ENCODE peak calls at places on chromosomes 2 and 18, in five cellular contexts. One of them, this sample, is unnamed.

GRCh38 chr2:30694286-30695055 is 112.8 kb downstream of the CAPN13 start:
- DNase-seq in endothelial cell of umbilical vein: no peak
- DNase-seq in tibial artery: no peak
- DNase-seq in fibroblast of lung: peak
- DNase-seq in CD4-positive, CD25-positive, alpha-beta regulatory T cell: no peak
- DNase-seq in this sample: no peak

GRCh38 chr2:108534577-108535379 is 508 bp downstream of the LIMS1 start:
- DNase-seq in endothelial cell of umbilical vein: peak
- DNase-seq in tibial artery: peak
- DNase-seq in fibroblast of lung: peak
- DNase-seq in CD4-positive, CD25-positive, alpha-beta regulatory T cell: peak
- DNase-seq in this sample: no peak

GRCh38 chr2:131475831-131476230 is at the start of gene TUBA3D:
- DNase-seq in endothelial cell of umbilical vein: no peak
- DNase-seq in tibial artery: no peak
- DNase-seq in fibroblast of lung: no peak
- DNase-seq in CD4-positive, CD25-positive, alpha-beta regulatory T cell: no peak
- DNase-seq in this sample: no peak

GRCh38 chr2:224982226-224982625 is 60.0 kb downstream of the DOCK10 start:
- DNase-seq in endothelial cell of umbilical vein: no peak
- DNase-seq in tibial artery: no peak
- DNase-seq in fibroblast of lung: peak
- DNase-seq in CD4-positive, CD25-positive, alpha-beta regulatory T cell: no peak
- DNase-seq in this sample: peak

GRCh38 chr2:45257820-45258219 is 248.6 kb upstream of the SIX2 start:
- DNase-seq in endothelial cell of umbilical vein: no peak
- DNase-seq in tibial artery: no peak
- DNase-seq in fibroblast of lung: no peak
- DNase-seq in CD4-positive, CD25-positive, alpha-beta regulatory T cell: no peak
- DNase-seq in this sample: no peak

GRCh38 chr2:112749755-112750559 is 14.5 kb downstream of the CKAP2L start:
- DNase-seq in endothelial cell of umbilical vein: peak
- DNase-seq in tibial artery: peak
- DNase-seq in fibroblast of lung: peak
- DNase-seq in CD4-positive, CD25-positive, alpha-beta regulatory T cell: peak
- DNase-seq in this sample: peak

GRCh38 chr2:32963941-32964340 is 17.2 kb downstream of the LTBP1 start:
- DNase-seq in endothelial cell of umbilical vein: no peak
- DNase-seq in tibial artery: no peak
- DNase-seq in fibroblast of lung: peak
- DNase-seq in CD4-positive, CD25-positive, alpha-beta regulatory T cell: no peak
- DNase-seq in this sample: no peak

GRCh38 chr18:79942211-79942610 is 9.2 kb downstream of the SLC66A2 start:
- DNase-seq in endothelial cell of umbilical vein: no peak
- DNase-seq in tibial artery: no peak
- DNase-seq in fibroblast of lung: no peak
- DNase-seq in CD4-positive, CD25-positive, alpha-beta regulatory T cell: no peak
- DNase-seq in this sample: no peak

GRCh38 chr2:213846856-213847255 is 562.6 kb downstream of the SPAG16 start:
- DNase-seq in endothelial cell of umbilical vein: no peak
- DNase-seq in tibial artery: no peak
- DNase-seq in fibroblast of lung: peak
- DNase-seq in CD4-positive, CD25-positive, alpha-beta regulatory T cell: no peak
- DNase-seq in this sample: no peak

GRCh38 chr2:110768591-110768990 is 36.2 kb downstream of the ACOXL start:
- DNase-seq in endothelial cell of umbilical vein: no peak
- DNase-seq in tibial artery: no peak
- DNase-seq in fibroblast of lung: no peak
- DNase-seq in CD4-positive, CD25-positive, alpha-beta regulatory T cell: no peak
- DNase-seq in this sample: no peak

GRCh38 chr2:148642891-148643416 is 1.6 kb upstream of the EPC2 start:
- DNase-seq in endothelial cell of umbilical vein: peak
- DNase-seq in tibial artery: peak
- DNase-seq in fibroblast of lung: peak
- DNase-seq in CD4-positive, CD25-positive, alpha-beta regulatory T cell: no peak
- DNase-seq in this sample: no peak

GRCh38 chr2:15965564-15966019 is 25.2 kb downstream of the MYCN start:
- DNase-seq in endothelial cell of umbilical vein: no peak
- DNase-seq in tibial artery: no peak
- DNase-seq in fibroblast of lung: no peak
- DNase-seq in CD4-positive, CD25-positive, alpha-beta regulatory T cell: peak
- DNase-seq in this sample: no peak

GRCh38 chr2:199261221-199261620 is 196.5 kb downstream of the SATB2 start:
- DNase-seq in endothelial cell of umbilical vein: peak
- DNase-seq in tibial artery: no peak
- DNase-seq in fibroblast of lung: peak
- DNase-seq in CD4-positive, CD25-positive, alpha-beta regulatory T cell: no peak
- DNase-seq in this sample: peak

GRCh38 chr2:220101902-220102301 is 474.5 kb downstream of the SLC4A3 start:
- DNase-seq in endothelial cell of umbilical vein: no peak
- DNase-seq in tibial artery: no peak
- DNase-seq in fibroblast of lung: no peak
- DNase-seq in CD4-positive, CD25-positive, alpha-beta regulatory T cell: no peak
- DNase-seq in this sample: no peak

GRCh38 chr2:9106338-9107167 is 100.1 kb upstream of the ASAP2 start:
- DNase-seq in endothelial cell of umbilical vein: peak
- DNase-seq in tibial artery: no peak
- DNase-seq in fibroblast of lung: peak
- DNase-seq in CD4-positive, CD25-positive, alpha-beta regulatory T cell: no peak
- DNase-seq in this sample: no peak

GRCh38 chr18:6437937-6438818 is 23.5 kb upstream of the L3MBTL4 start:
- DNase-seq in endothelial cell of umbilical vein: no peak
- DNase-seq in tibial artery: no peak
- DNase-seq in fibroblast of lung: no peak
- DNase-seq in CD4-positive, CD25-positive, alpha-beta regulatory T cell: no peak
- DNase-seq in this sample: no peak

GRCh38 chr2:86107031-86107430 is 996 bp downstream of the PTCD3 start:
- DNase-seq in endothelial cell of umbilical vein: no peak
- DNase-seq in tibial artery: no peak
- DNase-seq in fibroblast of lung: no peak
- DNase-seq in CD4-positive, CD25-positive, alpha-beta regulatory T cell: no peak
- DNase-seq in this sample: no peak

GRCh38 chr2:159228006-159228655 is 58.4 kb downstream of the WDSUB1 start:
- DNase-seq in endothelial cell of umbilical vein: no peak
- DNase-seq in tibial artery: no peak
- DNase-seq in fibroblast of lung: peak
- DNase-seq in CD4-positive, CD25-positive, alpha-beta regulatory T cell: no peak
- DNase-seq in this sample: peak

GRCh38 chr18:59835656-59836379 is 64.0 kb upstream of the PMAIP1 start:
- DNase-seq in endothelial cell of umbilical vein: no peak
- DNase-seq in tibial artery: no peak
- DNase-seq in fibroblast of lung: peak
- DNase-seq in CD4-positive, CD25-positive, alpha-beta regulatory T cell: no peak
- DNase-seq in this sample: no peak

GRCh38 chr2:178404380-178404767 is 46.6 kb downstream of the PRKRA start:
- DNase-seq in endothelial cell of umbilical vein: peak
- DNase-seq in tibial artery: no peak
- DNase-seq in fibroblast of lung: peak
- DNase-seq in CD4-positive, CD25-positive, alpha-beta regulatory T cell: no peak
- DNase-seq in this sample: no peak

GRCh38 chr2:105287692-105288091 is 41.8 kb downstream of the TGFBRAP1 start:
- DNase-seq in endothelial cell of umbilical vein: peak
- DNase-seq in tibial artery: no peak
- DNase-seq in fibroblast of lung: peak
- DNase-seq in CD4-positive, CD25-positive, alpha-beta regulatory T cell: no peak
- DNase-seq in this sample: no peak

GRCh38 chr2:58539973-58540372 is 298.8 kb upstream of the FANCL start:
- DNase-seq in endothelial cell of umbilical vein: no peak
- DNase-seq in tibial artery: no peak
- DNase-seq in fibroblast of lung: no peak
- DNase-seq in CD4-positive, CD25-positive, alpha-beta regulatory T cell: no peak
- DNase-seq in this sample: no peak

GRCh38 chr2:206212673-206213513 is 53.2 kb downstream of the EEF1B2 start:
- DNase-seq in endothelial cell of umbilical vein: peak
- DNase-seq in tibial artery: no peak
- DNase-seq in fibroblast of lung: peak
- DNase-seq in CD4-positive, CD25-positive, alpha-beta regulatory T cell: no peak
- DNase-seq in this sample: no peak

GRCh38 chr18:24546304-24546703 is 85.9 kb downstream of the HRH4 start:
- DNase-seq in endothelial cell of umbilical vein: no peak
- DNase-seq in tibial artery: no peak
- DNase-seq in fibroblast of lung: no peak
- DNase-seq in CD4-positive, CD25-positive, alpha-beta regulatory T cell: no peak
- DNase-seq in this sample: no peak

GRCh38 chr2:203534486-203535077 is 519 bp downstream of the RAPH1 start:
- DNase-seq in endothelial cell of umbilical vein: no peak
- DNase-seq in tibial artery: peak
- DNase-seq in fibroblast of lung: peak
- DNase-seq in CD4-positive, CD25-positive, alpha-beta regulatory T cell: peak
- DNase-seq in this sample: no peak

DNA sequence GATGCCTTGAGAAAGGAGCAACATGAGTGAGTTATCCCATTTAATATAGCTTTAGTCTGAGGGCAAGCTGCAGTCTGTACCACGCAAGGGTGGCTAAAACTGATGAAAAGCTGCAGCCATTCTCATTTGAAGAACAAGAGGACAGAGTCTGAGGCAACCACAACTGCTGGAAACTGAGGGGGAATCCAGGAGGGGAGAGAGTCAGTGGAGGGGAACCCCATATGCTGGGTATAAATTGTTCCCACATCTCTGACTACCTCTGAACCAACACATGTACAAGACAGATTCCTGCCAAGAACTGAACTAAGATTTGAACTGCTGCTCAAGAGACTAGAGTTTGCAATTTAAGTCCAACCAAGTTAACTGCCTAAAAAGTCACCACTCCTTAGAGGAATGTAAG is 11.4 kb downstream of the CWC22 start:
- DNase-seq in endothelial cell of umbilical vein: no peak
- DNase-seq in tibial artery: no peak
- DNase-seq in fibroblast of lung: no peak
- DNase-seq in CD4-positive, CD25-positive, alpha-beta regulatory T cell: no peak
- DNase-seq in this sample: no peak
- H3K27ac ChIP-seq in endothelial cell of umbilical vein: no peak
- H3K27ac ChIP-seq in tibial artery: no peak
- H3K27ac ChIP-seq in fibroblast of lung: no peak
- H3K27ac ChIP-seq in CD4-positive, CD25-positive, alpha-beta regulatory T cell: no peak
- H3K27ac ChIP-seq in this sample: no peak

GRCh38 chr2:26754972-26755670 is 9.0 kb upstream of the SLC35F6 start:
- DNase-seq in endothelial cell of umbilical vein: no peak
- DNase-seq in tibial artery: no peak
- DNase-seq in fibroblast of lung: no peak
- DNase-seq in CD4-positive, CD25-positive, alpha-beta regulatory T cell: no peak
- DNase-seq in this sample: no peak
- H3K27ac ChIP-seq in endothelial cell of umbilical vein: no peak
- H3K27ac ChIP-seq in tibial artery: no peak
- H3K27ac ChIP-seq in fibroblast of lung: no peak
- H3K27ac ChIP-seq in CD4-positive, CD25-positive, alpha-beta regulatory T cell: no peak
- H3K27ac ChIP-seq in this sample: no peak

GRCh38 chr2:216349366-216349765 is 22.9 kb downstream of the MARCHF4 start:
- DNase-seq in endothelial cell of umbilical vein: no peak
- DNase-seq in tibial artery: no peak
- DNase-seq in fibroblast of lung: no peak
- DNase-seq in CD4-positive, CD25-positive, alpha-beta regulatory T cell: no peak
- DNase-seq in this sample: no peak
- H3K27ac ChIP-seq in endothelial cell of umbilical vein: no peak
- H3K27ac ChIP-seq in tibial artery: no peak
- H3K27ac ChIP-seq in fibroblast of lung: peak
- H3K27ac ChIP-seq in CD4-positive, CD25-positive, alpha-beta regulatory T cell: no peak
- H3K27ac ChIP-seq in this sample: no peak

GRCh38 chr2:241218131-241219029 is 29.9 kb downstream of the ANO7 start:
- DNase-seq in endothelial cell of umbilical vein: peak
- DNase-seq in tibial artery: no peak
- DNase-seq in fibroblast of lung: peak
- DNase-seq in CD4-positive, CD25-positive, alpha-beta regulatory T cell: peak
- DNase-seq in this sample: no peak
- H3K27ac ChIP-seq in endothelial cell of umbilical vein: no peak
- H3K27ac ChIP-seq in tibial artery: no peak
- H3K27ac ChIP-seq in fibroblast of lung: no peak
- H3K27ac ChIP-seq in CD4-positive, CD25-positive, alpha-beta regulatory T cell: no peak
- H3K27ac ChIP-seq in this sample: no peak

GRCh38 chr2:239943571-239943970 is 81.6 kb downstream of the NDUFA10 start:
- DNase-seq in endothelial cell of umbilical vein: no peak
- DNase-seq in tibial artery: no peak
- DNase-seq in fibroblast of lung: no peak
- DNase-seq in CD4-positive, CD25-positive, alpha-beta regulatory T cell: no peak
- DNase-seq in this sample: no peak

GRCh38 chr2:239943991-239944441 is 81.1 kb downstream of the NDUFA10 start:
- DNase-seq in endothelial cell of umbilical vein: no peak
- DNase-seq in tibial artery: no peak
- DNase-seq in fibroblast of lung: no peak
- DNase-seq in CD4-positive, CD25-positive, alpha-beta regulatory T cell: no peak
- DNase-seq in this sample: no peak

GRCh38 chr2:239942871-239943311 is 82.3 kb downstream of the NDUFA10 start:
- DNase-seq in endothelial cell of umbilical vein: no peak
- DNase-seq in tibial artery: no peak
- DNase-seq in fibroblast of lung: no peak
- DNase-seq in CD4-positive, CD25-positive, alpha-beta regulatory T cell: no peak
- DNase-seq in this sample: no peak

GRCh38 chr2:239940861-239941570 is 84.1 kb downstream of the NDUFA10 start:
- DNase-seq in endothelial cell of umbilical vein: no peak
- DNase-seq in tibial artery: no peak
- DNase-seq in fibroblast of lung: no peak
- DNase-seq in CD4-positive, CD25-positive, alpha-beta regulatory T cell: no peak
- DNase-seq in this sample: no peak

DNA sequence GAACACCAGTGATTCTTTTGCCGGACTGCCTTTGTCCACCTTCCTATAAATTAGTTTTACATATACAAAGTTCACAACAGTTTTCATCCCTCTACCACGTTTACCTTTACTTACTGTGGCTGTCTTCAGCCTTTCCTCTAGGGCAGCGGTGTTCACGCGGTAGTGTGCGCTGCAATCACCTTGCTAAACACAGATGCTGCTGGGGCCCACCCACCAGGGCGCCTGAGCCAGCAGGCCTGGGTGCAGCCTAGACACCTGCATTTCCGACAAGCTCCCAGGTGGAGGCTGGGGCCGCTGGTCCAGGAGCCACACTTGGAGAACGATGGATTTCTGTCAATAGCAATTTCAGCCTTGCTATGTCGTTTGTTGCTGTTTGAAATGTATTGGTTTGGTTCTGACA is 83.1 kb downstream of the NDUFA10 start:
- DNase-seq in endothelial cell of umbilical vein: no peak
- DNase-seq in tibial artery: no peak
- DNase-seq in fibroblast of lung: no peak
- DNase-seq in CD4-positive, CD25-positive, alpha-beta regulatory T cell: no peak
- DNase-seq in this sample: no peak
- H3K27ac ChIP-seq in endothelial cell of umbilical vein: no peak
- H3K27ac ChIP-seq in tibial artery: no peak
- H3K27ac ChIP-seq in fibroblast of lung: no peak
- H3K27ac ChIP-seq in CD4-positive, CD25-positive, alpha-beta regulatory T cell: no peak
- H3K27ac ChIP-seq in this sample: no peak

GRCh38 chr18:23240609-23240930 is 105.3 kb downstream of the CABLES1 start:
- DNase-seq in endothelial cell of umbilical vein: no peak
- DNase-seq in tibial artery: no peak
- DNase-seq in fibroblast of lung: no peak
- DNase-seq in CD4-positive, CD25-positive, alpha-beta regulatory T cell: no peak
- DNase-seq in this sample: no peak
- H3K27ac ChIP-seq in endothelial cell of umbilical vein: no peak
- H3K27ac ChIP-seq in tibial artery: no peak
- H3K27ac ChIP-seq in fibroblast of lung: no peak
- H3K27ac ChIP-seq in CD4-positive, CD25-positive, alpha-beta regulatory T cell: no peak
- H3K27ac ChIP-seq in this sample: no peak

This sample was measured in substantia nigra.